ENCODE peak calls at places on chromosomes 3 and 15, in seven cellular contexts. W is K562, J is H1, S is SK-N-SH, A is HepG2, P is GM12878, Y is GM12892. C is an unnamed sample.

GRCh38 chr15:51424780-51425179 is 83.3 kb downstream of the GLDN start:
- DNase-seq in W (no peak), J (no peak), S (no peak), A (no peak), P (no peak), Y (no peak), C (no peak)

GRCh38 chr15:79474252-79474651 is 42.1 kb downstream of the MINAR1 start:
- DNase-seq in W (no peak), J (no peak), S (no peak), A (no peak), P (no peak), Y (no peak), C (no peak)

GRCh38 chr3:181880339-181880738 is 168.6 kb downstream of the SOX2 start:
- DNase-seq in W (no peak), J (no peak), S (peak), A (no peak), P (no peak), Y (no peak), C (no peak)

GRCh38 chr15:42228036-42228435 is 19.9 kb upstream of the VPS39 start:
- DNase-seq in W (no peak), J (no peak), S (no peak), A (no peak), P (no peak), Y (no peak), C (no peak)

GRCh38 chr15:96330064-96330449 is 443 bp upstream of the NR2F2 start:
- DNase-seq in W (no peak), J (peak), S (no peak), A (no peak), P (no peak), Y (no peak), C (no peak)

GRCh38 chr3:128867200-128868125 is 12.0 kb upstream of the ACAD9 start:
- DNase-seq in W (no peak), J (no peak), S (no peak), A (no peak), P (no peak), Y (no peak), C (no peak)

GRCh38 chr3:188296761-188297689 is 143.1 kb downstream of the LPP start:
- DNase-seq in W (no peak), J (no peak), S (no peak), A (peak), P (no peak), Y (no peak), C (no peak)

GRCh38 chr3:152126260-152126659 is 142.5 kb upstream of the MBNL1 start:
- DNase-seq in W (no peak), J (no peak), S (no peak), A (no peak), P (no peak), Y (no peak), C (no peak)

GRCh38 chr3:163582967-163583366 is 1495.3 kb downstream of the SI start:
- DNase-seq in W (no peak), J (no peak), S (no peak), A (no peak), P (no peak), Y (no peak), C (no peak)

GRCh38 chr3:164640586-164640985 is 437.7 kb downstream of the SI start:
- DNase-seq in W (no peak), J (no peak), S (no peak), A (no peak), P (no peak), Y (no peak), C (no peak)

GRCh38 chr15:43266834-43267233 is at the start of gene TGM5:
- DNase-seq in W (no peak), J (no peak), S (no peak), A (no peak), P (no peak), Y (no peak), C (no peak)

GRCh38 chr3:102979202-102979601 is 544.4 kb downstream of the ZPLD1 start:
- DNase-seq in W (no peak), J (no peak), S (no peak), A (no peak), P (no peak), Y (no peak), C (no peak)

GRCh38 chr3:45907769-45908705 is 21.7 kb downstream of the CCR9 start:
- DNase-seq in W (no peak), J (no peak), S (no peak), A (no peak), P (no peak), Y (no peak), C (no peak)

GRCh38 chr3:39106281-39107055 is 959 bp downstream of the GORASP1 start:
- DNase-seq in W (peak), J (no peak), S (peak), A (no peak), P (no peak), Y (no peak), C (no peak)

GRCh38 chr15:86837631-86838030 is 758.0 kb downstream of the AGBL1 start:
- DNase-seq in W (no peak), J (no peak), S (no peak), A (no peak), P (no peak), Y (no peak), C (no peak)

GRCh38 chr3:18046531-18046930 is 304.1 kb upstream of the TBC1D5 start:
- DNase-seq in W (no peak), J (no peak), S (no peak), A (no peak), P (no peak), Y (no peak), C (no peak)

GRCh38 chr3:18047052-18047451 is 304.6 kb upstream of the TBC1D5 start:
- DNase-seq in W (no peak), J (no peak), S (no peak), A (no peak), P (no peak), Y (no peak), C (no peak)

GRCh38 chr3:18045296-18045880 is 303.0 kb upstream of the TBC1D5 start:
- DNase-seq in W (no peak), J (no peak), S (no peak), A (no peak), P (no peak), Y (no peak), C (no peak)

GRCh38 chr3:18046131-18046530 is 303.7 kb upstream of the TBC1D5 start:
- DNase-seq in W (no peak), J (no peak), S (no peak), A (no peak), P (no peak), Y (no peak), C (no peak)

DNA sequence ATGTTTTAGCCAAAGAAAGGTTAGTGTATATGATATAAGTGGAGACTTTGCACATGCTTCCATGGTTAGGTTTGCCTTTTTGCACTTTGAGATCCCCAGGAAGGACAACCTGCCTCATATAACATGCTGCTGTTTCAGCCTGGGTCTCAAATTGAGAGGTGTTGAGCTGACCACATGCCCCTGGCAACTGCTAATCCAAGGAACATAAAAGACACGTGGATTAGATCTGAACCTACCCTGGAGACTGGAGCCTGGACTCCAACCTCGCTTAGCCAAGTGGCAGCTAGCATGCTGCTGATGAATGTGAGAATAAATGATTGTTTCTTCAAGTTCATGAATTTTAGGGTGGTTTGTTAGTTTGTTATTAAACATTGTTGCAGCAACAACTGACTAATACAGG is 301.8 kb upstream of the TBC1D5 start:
- DNase-seq in W (no peak), J (no peak), S (no peak), A (no peak), P (no peak), Y (no peak), C (no peak)
- TF ChIP-seq TAF1 in W (no peak), J (no peak), S (no peak), A (no peak), P (no peak), Y (no peak), C (no peak)

GRCh38 chr3:177330771-177331170 is 133.5 kb upstream of the TBL1XR1 start:
- DNase-seq in W (no peak), J (no peak), S (no peak), A (no peak), P (no peak), Y (no peak), C (no peak)
- TF ChIP-seq TAF1 in W (no peak), J (no peak), S (no peak), A (no peak), P (no peak), Y (no peak), C (no peak)

GRCh38 chr15:56832125-56832524 is 86.3 kb upstream of the TCF12 start:
- DNase-seq in W (no peak), J (no peak), S (no peak), A (no peak), P (no peak), Y (no peak), C (no peak)
- TF ChIP-seq TAF1 in W (no peak), J (no peak), S (no peak), A (no peak), P (no peak), Y (no peak), C (no peak)

DNA sequence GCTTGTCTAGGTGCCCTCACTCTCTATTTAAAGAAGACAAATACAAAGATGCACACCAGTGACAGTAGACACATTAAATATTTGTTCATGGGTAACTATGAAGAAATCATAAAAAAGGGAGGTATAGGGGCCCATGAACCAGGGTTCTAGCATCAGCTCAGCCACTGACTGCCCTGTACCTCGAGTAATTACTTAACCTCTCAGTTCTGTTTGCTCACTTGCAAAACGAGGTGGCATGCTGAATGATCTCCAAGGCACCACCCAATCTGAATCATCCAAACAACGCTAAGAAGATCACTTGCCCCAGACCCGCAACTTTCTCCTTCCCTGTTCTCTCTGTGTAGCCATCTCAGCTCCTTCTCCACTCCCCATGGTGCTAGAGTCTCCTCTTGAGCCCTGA is 374.7 kb downstream of the VPS13C start:
- DNase-seq in W (no peak), J (no peak), S (no peak), A (no peak), P (no peak), Y (no peak), C (no peak)
- TF ChIP-seq TAF1 in W (no peak), J (no peak), S (no peak), A (no peak), P (no peak), Y (no peak), C (no peak)

DNA sequence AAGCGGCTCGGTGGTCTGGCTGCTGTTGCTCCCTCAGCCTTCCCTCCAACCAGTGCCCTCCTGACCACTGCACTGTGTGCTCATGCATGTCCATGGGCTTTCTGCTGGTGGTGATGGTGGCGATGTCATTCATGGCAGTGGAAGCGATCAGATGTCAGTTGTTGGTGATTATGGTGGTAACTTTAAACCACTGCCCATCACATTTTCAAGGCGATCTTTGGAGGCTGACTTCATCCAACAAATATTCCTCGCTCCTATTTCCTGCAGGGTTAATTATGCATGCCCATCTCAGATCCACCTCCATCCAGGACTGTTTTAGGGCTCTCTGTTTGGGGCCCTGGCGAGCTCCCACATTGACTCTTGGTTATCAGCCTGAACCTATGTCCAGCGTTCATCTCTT is 13.4 kb upstream of the HCN4 start:
- DNase-seq in W (no peak), J (no peak), S (no peak), A (no peak), P (no peak), Y (no peak), C (no peak)
- TF ChIP-seq TAF1 in W (no peak), J (no peak), S (no peak), A (no peak), P (no peak), Y (no peak), C (no peak)

DNA sequence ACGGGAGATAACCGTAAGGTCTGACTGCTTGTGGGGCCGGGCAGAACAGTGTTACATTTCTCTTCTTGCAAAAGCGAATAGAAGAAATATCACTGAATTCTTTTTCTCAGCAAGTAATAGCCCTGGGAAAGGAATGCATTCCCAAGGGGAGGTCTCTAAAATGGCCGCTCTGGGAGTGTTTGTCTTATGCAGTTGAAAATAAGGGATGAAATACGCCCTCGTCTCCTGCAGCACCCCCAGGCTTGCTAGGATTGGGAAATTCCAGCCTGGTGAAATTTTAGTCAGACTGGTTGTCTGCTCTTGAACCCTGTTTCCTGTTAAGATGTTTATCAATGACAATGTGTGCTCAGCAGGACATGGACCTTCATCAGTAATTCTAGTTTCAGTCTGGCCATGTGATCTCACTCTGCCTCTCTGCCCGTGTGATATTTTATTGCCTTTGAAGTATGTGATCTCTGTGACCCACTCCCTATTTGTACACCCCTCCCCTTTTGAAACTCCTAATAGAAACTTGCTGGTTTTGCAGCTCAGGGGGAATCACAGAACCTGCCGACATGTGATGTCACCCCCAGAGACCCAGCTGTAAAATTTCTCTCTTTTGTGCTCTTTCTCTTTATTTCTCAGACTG is 715.6 kb downstream of the ROBO1 start:
- DNase-seq in W (peak), J (peak), S (no peak), A (peak), P (no peak), Y (no peak), C (no peak)
- TF ChIP-seq TAF1 in W (no peak), J (no peak), S (no peak), A (no peak), P (no peak), Y (no peak), C (no peak)

DNA sequence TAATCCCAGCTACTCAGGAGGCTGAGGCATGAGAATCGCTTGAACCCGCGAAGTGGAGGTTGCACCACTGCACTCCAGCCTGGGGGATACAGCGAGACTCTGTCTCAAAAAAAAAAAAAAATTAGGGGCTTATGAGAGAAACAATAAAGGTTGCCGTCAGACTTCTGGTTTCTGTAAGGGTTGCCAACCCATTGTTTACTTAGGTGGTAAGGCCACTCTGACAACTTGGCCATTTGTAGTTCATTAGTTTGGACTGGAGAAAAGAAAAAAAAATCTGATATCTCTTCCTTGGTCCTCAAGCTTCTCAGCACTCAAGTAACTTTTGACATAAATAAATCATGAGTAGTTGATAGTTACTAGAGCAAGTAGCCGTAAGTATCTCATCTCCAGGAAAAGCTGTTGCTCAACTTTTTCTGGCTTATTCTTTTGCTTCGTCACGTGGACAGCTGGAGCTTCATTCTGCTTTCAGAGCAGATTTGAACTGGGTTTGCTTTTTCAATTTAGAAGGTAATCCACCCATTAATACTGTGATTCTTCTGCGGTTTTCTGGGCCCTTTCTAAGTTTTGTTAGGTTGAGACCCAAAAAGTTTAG is 9.4 kb downstream of the SNX1 start:
- DNase-seq in W (peak), J (no peak), S (no peak), A (no peak), P (no peak), Y (no peak), C (no peak)
- TF ChIP-seq TAF1 in W (no peak), J (no peak), S (no peak), A (no peak), P (no peak), Y (no peak), C (no peak)

GRCh38 chr3:10437272-10437994 is 68.0 kb downstream of the ATP2B2 start:
- DNase-seq in W (no peak), J (no peak), S (no peak), A (no peak), P (peak), Y (no peak), C (peak)
- TF ChIP-seq TAF1 in W (no peak), J (no peak), S (no peak), A (no peak), P (no peak), Y (no peak), C (no peak)

C was measured in GM12891.